ENCODE peak calls at places on chromosomes 11 and 22, in six cellular contexts. X is K562, T is H1, B is HepG2, R is GM12878, V is GM12891. E is an unnamed sample.

GRCh38 chr11:130020323-130020722 is 17.7 kb upstream of the PRDM10 start:
- DNase-seq in R (no peak), T (no peak), X (no peak), B (no peak), V (no peak), E (no peak)

GRCh38 chr11:790721-791564 is 1.1 kb upstream of the CEND1 start:
- DNase-seq in X (no peak), R (no peak), T (no peak), V (no peak), B (no peak), E (no peak)

GRCh38 chr11:134856371-134856971 is 444.4 kb upstream of the B3GAT1 start:
- DNase-seq in T (no peak), X (no peak), B (no peak), V (no peak), R (no peak), E (no peak)

GRCh38 chr22:45579306-45579705 is 76.6 kb downstream of the FBLN1 start:
- DNase-seq in R (no peak), B (no peak), T (no peak), X (no peak), V (no peak), E (no peak)

GRCh38 chr22:45058622-45058912 is 48.8 kb upstream of the PHF21B start:
- DNase-seq in T (no peak), X (no peak), R (no peak), B (no peak), V (no peak), E (no peak)

GRCh38 chr11:114250993-114251796 is 45.0 kb upstream of the NNMT start:
- DNase-seq in V (no peak), T (no peak), R (no peak), X (peak), B (no peak), E (no peak)

GRCh38 chr11:1928038-1928890 is 8.8 kb downstream of the TNNT3 start:
- DNase-seq in R (no peak), V (peak), T (no peak), B (no peak), X (no peak), E (peak)

GRCh38 chr11:74646964-74647363 is 54.6 kb downstream of the POLD3 start:
- DNase-seq in V (no peak), B (no peak), T (no peak), R (no peak), X (no peak), E (no peak)

GRCh38 chr11:33387996-33388395 is 130.8 kb downstream of the HIPK3 start:
- DNase-seq in T (no peak), X (no peak), V (no peak), B (no peak), R (peak), E (no peak)

GRCh38 chr11:123742778-123743177 is 1.3 kb upstream of the ZNF202 start:
- DNase-seq in B (no peak), V (no peak), R (no peak), T (no peak), X (no peak), E (no peak)

GRCh38 chr11:17206448-17206847 is 1.3 kb downstream of the PIK3C2A start:
- DNase-seq in R (no peak), B (no peak), T (no peak), X (peak), V (no peak), E (no peak)

GRCh38 chr11:334264-335033 is 13.8 kb upstream of the IFITM3 start:
- DNase-seq in B (no peak), R (no peak), T (no peak), V (no peak), X (peak), E (no peak)

GRCh38 chr11:126664643-126665042 is 309.2 kb downstream of the ST3GAL4 start:
- DNase-seq in V (no peak), B (no peak), X (no peak), T (no peak), R (no peak), E (no peak)

GRCh38 chr11:69500285-69501120 is 19.0 kb downstream of the LINC01488 start:
- DNase-seq in V (no peak), R (no peak), X (no peak), T (no peak), B (no peak), E (no peak)

GRCh38 chr22:48827904-48828555 is 999.6 kb downstream of the BRD1 start:
- DNase-seq in V (no peak), X (no peak), B (no peak), T (no peak), R (no peak), E (no peak)

GRCh38 chr11:130001491-130002351 is 914 bp downstream of the PRDM10 start:
- DNase-seq in B (peak), X (peak), T (no peak), V (peak), R (no peak), E (peak)

GRCh38 chr11:120917536-120918239 is 106.2 kb upstream of the TBCEL start:
- DNase-seq in B (no peak), R (peak), X (no peak), V (no peak), T (no peak), E (no peak)

GRCh38 chr11:70440206-70440605 is 41.9 kb downstream of the CTTN start:
- DNase-seq in T (no peak), X (no peak), B (no peak), R (no peak), V (no peak), E (no peak)

GRCh38 chr11:73281201-73281741 is 9.1 kb downstream of the P2RY6 start:
- DNase-seq in T (no peak), V (no peak), X (no peak), B (no peak), R (no peak), E (no peak)

GRCh38 chr11:37907461-37908223 is 1309.6 kb upstream of the RAG2 start:
- DNase-seq in X (no peak), V (no peak), T (no peak), R (no peak), B (no peak), E (no peak)

GRCh38 chr22:44519895-44520294 is 21.9 kb upstream of the RTL6 start:
- DNase-seq in T (no peak), R (no peak), X (no peak), B (no peak), V (no peak), E (no peak)

GRCh38 chr22:30310881-30311771 is 15.6 kb downstream of the TBC1D10A start:
- DNase-seq in X (no peak), T (no peak), B (no peak), R (no peak), V (no peak), E (no peak)

GRCh38 chr11:33064033-33064825 is 24.9 kb downstream of the TCP11L1 start:
- DNase-seq in X (peak), T (no peak), R (no peak), V (no peak), B (no peak), E (no peak)

GRCh38 chr11:68565768-68566167 is 105.2 kb downstream of the PPP6R3 start:
- DNase-seq in B (no peak), R (no peak), V (no peak), X (no peak), T (no peak), E (no peak)

GRCh38 chr22:17098379-17098819 is 13.6 kb downstream of the IL17RA start:
- DNase-seq in R (no peak), B (no peak), T (no peak), V (no peak), X (peak), E (no peak)

GRCh38 chr11:75273989-75274391 is 33.4 kb downstream of the TPBGL start:
- DNase-seq in T (no peak), R (no peak), B (no peak), V (no peak), X (no peak), E (no peak)

GRCh38 chr11:47867821-47868220 is 19.7 kb upstream of the NUP160 start:
- DNase-seq in V (no peak), B (no peak), T (no peak), R (no peak), X (no peak), E (no peak)

GRCh38 chr22:48100685-48101417 is 1338.4 kb downstream of the TBC1D22A start:
- DNase-seq in B (no peak), T (no peak), R (no peak), X (no peak), V (no peak), E (no peak)

GRCh38 chr11:110092577-110093406 is at the start of gene ZC3H12C:
- DNase-seq in R (no peak), T (peak), X (peak), B (peak), V (peak), E (peak)
- TF ChIP-seq POLR2A in R (peak), T (peak), X (no peak), B (peak), V (peak), E (peak)

DNA sequence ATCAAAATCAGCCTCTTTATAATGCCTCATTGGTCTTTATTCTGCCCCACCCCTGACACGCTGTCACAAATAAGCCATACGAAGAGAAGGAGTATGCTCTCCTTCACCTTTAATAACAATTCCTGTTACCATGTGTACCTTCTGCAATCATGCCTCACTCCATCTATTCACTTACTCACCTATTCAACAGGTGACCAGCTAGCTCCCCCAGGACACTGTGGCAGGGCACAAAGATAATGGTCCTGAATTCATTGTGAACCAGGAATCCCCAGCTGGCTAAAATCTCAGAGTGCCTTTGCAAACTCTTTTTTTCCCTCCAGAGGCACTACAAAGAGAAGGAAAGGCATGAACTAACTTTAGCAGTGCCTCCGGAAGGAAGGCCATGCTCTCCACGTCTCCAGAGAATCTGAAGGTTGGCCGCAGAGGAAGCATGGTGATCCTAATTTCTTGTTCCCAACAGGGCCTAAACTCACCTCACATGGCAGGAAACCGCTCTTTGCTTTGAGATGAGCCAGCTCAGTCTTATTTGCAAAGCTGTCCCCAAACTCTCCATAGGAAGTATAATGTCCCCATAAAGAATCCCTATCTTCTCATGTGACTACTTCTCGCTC is 590.3 kb downstream of the BUD13 start:
- DNase-seq in R (no peak), X (no peak), B (no peak), T (no peak), V (no peak), E (no peak)
- TF ChIP-seq TAF1 in R (no peak), X (no peak), B (no peak), T (no peak), V (no peak), E (no peak)

GRCh38 chr22:32333769-32334639 is 23.7 kb upstream of the RFPL3 start:
- DNase-seq in B (no peak), R (no peak), V (no peak), X (no peak), T (no peak), E (no peak)
- TF ChIP-seq POLR2A in B (no peak), R (no peak), V (no peak), X (no peak), T (no peak), E (no peak)

GRCh38 chr22:32265882-32266767 is 11.0 kb upstream of the SLC5A4 start:
- DNase-seq in B (peak), R (no peak), T (no peak), X (peak), V (peak), E (peak)
- TF ChIP-seq TAF1 in B (no peak), R (no peak), T (no peak), X (no peak), V (no peak), E (no peak)

GRCh38 chr22:38315801-38316339 is 1.4 kb downstream of the CSNK1E start:
- DNase-seq in X (no peak), T (no peak), R (no peak), B (no peak), V (no peak), E (no peak)

GRCh38 chr22:38317237-38317994 is at the start of gene CSNK1E:
- DNase-seq in T (no peak), X (peak), V (peak), R (no peak), B (no peak), E (peak)

GRCh38 chr22:38317995-38318715 is 922 bp upstream of the CSNK1E start:
- DNase-seq in T (no peak), X (peak), R (no peak), B (peak), V (no peak), E (no peak)

GRCh38 chr22:38314992-38315800 is 2.0 kb downstream of the CSNK1E start:
- DNase-seq in B (no peak), X (no peak), V (no peak), R (no peak), T (no peak), E (no peak)

GRCh38 chr22:38316340-38317236 is 645 bp downstream of the CSNK1E start:
- DNase-seq in X (peak), V (peak), T (no peak), R (no peak), B (no peak), E (peak)
- TF ChIP-seq POLR2A in X (no peak), V (no peak), T (peak), R (peak), B (peak), E (peak)

DNA sequence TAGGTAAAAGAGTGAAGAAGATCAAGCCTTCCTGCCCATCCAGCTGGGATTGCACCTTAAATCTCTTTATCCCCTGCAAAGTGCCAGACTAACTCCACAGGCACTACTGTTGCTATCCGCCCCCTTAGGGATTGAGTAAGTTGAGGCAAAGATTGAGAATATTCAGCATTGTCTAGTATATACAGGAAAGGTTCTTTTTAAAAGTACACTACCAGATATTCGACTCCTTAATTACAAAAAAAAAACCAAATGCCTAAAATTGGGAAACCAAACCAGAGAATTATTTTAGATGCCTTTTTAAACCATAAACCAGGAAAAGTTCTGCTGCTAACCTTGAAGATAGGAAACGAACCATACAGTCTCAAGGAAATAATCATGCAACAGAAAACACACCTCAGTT is 11.5 kb downstream of the SERPIND1 start:
- DNase-seq in V (no peak), B (no peak), T (no peak), X (no peak), R (no peak), E (no peak)
- TF ChIP-seq TAF1 in V (no peak), B (no peak), T (no peak), X (no peak), R (no peak), E (no peak)

DNA sequence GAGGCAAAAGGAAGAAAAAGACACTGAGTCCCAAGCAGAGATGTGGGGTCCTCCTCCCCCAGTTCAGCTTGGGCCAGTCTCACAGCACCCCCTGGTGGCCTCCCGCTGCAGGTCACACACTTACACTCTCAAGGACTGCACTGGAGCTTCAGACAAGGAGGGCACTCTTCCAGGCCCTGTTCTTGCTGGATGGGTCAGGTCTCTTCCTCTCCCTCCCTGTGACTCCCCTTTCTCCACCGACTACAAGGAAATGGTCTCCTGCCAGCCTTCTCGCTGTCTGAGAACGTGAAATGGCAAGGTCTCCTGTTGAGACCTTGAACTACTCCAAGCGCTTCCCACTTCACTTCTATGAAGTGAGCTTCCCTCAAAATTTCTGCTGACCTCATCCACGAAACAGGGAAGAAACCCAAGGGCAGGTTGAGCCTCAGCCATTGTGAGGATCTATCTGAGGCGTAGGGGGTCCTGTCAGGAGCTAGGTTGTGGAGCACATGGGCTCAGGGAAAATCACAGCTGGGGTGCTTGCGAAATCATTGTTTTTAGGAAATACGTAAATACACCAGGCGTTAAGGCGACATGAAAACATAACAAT is 11.2 kb upstream of the IGLL1 start:
- DNase-seq in T (peak), B (peak), R (no peak), X (peak), V (peak), E (no peak)
- TF ChIP-seq POLR2A in T (no peak), B (no peak), R (no peak), X (no peak), V (no peak), E (no peak)

DNA sequence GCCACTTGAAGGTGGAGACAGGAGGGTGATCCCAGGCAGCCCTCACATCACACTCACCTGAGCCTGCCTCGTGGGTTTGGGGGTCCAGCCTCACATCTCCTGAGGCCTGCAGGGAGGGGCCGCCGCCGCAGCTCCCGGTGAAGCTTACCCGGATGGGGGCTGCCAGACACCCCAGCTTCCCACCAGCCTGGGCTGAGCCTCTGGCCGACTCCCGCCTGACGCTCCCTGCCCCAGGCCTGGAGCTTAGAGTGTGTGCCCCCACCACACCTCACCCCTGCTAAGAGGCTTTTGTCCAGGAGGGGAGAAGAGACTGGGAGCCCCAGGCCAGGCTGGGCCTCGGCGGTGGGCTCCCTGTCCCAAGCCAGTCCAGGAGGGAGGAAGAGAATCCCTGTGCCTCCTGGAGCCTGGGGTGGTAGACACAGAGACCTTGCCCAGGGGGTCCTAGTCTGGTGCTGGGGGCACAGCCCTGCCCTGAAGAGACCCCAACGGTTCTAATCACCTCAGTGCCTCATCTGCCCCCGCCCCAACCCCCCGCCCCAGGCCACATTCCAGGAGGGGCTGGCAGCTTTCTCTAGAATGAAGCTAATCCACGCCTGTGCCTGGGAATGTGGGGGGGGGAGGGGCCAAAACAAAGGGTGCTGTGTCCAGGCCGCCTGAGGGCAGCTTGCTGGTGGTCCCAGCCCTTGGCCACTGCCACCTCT is at the start of gene SLC16A8:
- DNase-seq in R (no peak), X (no peak), B (no peak), T (no peak), V (no peak), E (no peak)
- TF ChIP-seq TAF1 in R (no peak), X (no peak), B (no peak), T (no peak), V (no peak), E (no peak)

E was measured in GM12892.